ENCODE peak calls at places on chromosomes 11 and 22, in five cellular contexts. L is GM10248, G is thyroid gland, E is Calu3, H is type B pancreatic cell. P is an unnamed sample.

GRCh38 chr11:112498701-112499100 is 238.0 kb upstream of the PLET1 start:
- DNase-seq in H (no peak), E (no peak), G (no peak), L (no peak), P (no peak)

GRCh38 chr11:117345039-117345438 is 17.4 kb downstream of the CEP164 start:
- DNase-seq in L (no peak), G (no peak), H (no peak), E (no peak), P (no peak)

GRCh38 chr11:112247198-112247597 is 13.5 kb downstream of the PLET1 start:
- DNase-seq in E (no peak), G (no peak), H (no peak), L (no peak), P (no peak)

GRCh38 chr22:31753005-31753633 is 700 bp upstream of the DEPDC5 start:
- DNase-seq in H (peak), G (peak), L (peak), E (peak), P (peak)

GRCh38 chr11:65792456-65792855 is 5.6 kb downstream of the OVOL1 start:
- DNase-seq in G (no peak), H (no peak), E (peak), L (no peak), P (no peak)

GRCh38 chr22:45218974-45219373 is 21.7 kb downstream of the KIAA0930 start:
- DNase-seq in L (peak), E (no peak), H (no peak), G (no peak), P (peak)

GRCh38 chr11:33984682-33985389 is 66.7 kb upstream of the CAPRIN1 start:
- DNase-seq in E (no peak), L (no peak), G (no peak), H (no peak), P (no peak)

GRCh38 chr11:72724851-72725730 is 27.1 kb downstream of the ARAP1 start:
- DNase-seq in G (peak), L (peak), E (peak), H (peak), P (peak)

GRCh38 chr22:34004058-34004457 is 83.8 kb upstream of the LARGE1 start:
- DNase-seq in H (peak), G (no peak), L (no peak), E (no peak), P (no peak)

GRCh38 chr11:64742940-64743590 is 877 bp downstream of the RASGRP2 start:
- DNase-seq in L (peak), H (no peak), G (peak), E (peak), P (peak)

GRCh38 chr11:1231396-1232327 is 8.8 kb downstream of the MUC5B start:
- DNase-seq in H (no peak), G (no peak), L (no peak), E (no peak), P (peak)

GRCh38 chr11:111665779-111666178 is 63.5 kb downstream of the SIK2 start:
- DNase-seq in G (no peak), H (no peak), L (peak), E (no peak), P (peak)

GRCh38 chr11:116928845-116929244 is 91.4 kb upstream of the APOA1 start:
- DNase-seq in G (no peak), H (no peak), E (no peak), L (no peak), P (no peak)

GRCh38 chr22:30196141-30196866 is 50.3 kb downstream of the LIF start:
- DNase-seq in G (peak), L (peak), E (peak), H (no peak), P (peak)

GRCh38 chr11:3126207-3126865 is 38.8 kb downstream of the OSBPL5 start:
- DNase-seq in G (peak), E (no peak), L (no peak), H (no peak), P (no peak)

GRCh38 chr11:14232652-14233051 is 126.3 kb downstream of the RRAS2 start:
- DNase-seq in E (peak), L (no peak), G (no peak), H (no peak), P (no peak)

GRCh38 chr11:88357323-88358039 is 19.9 kb upstream of the CTSC start:
- DNase-seq in L (peak), E (no peak), G (no peak), H (no peak), P (peak)

GRCh38 chr22:41539146-41540005 is 4.9 kb downstream of the POLR3H start:
- DNase-seq in H (no peak), E (no peak), G (no peak), L (no peak), P (no peak)

GRCh38 chr11:122210378-122210995 is 94.5 kb upstream of the BLID start:
- DNase-seq in E (no peak), L (no peak), H (no peak), G (no peak), P (no peak)

GRCh38 chr11:69123593-69124545 is 31.9 kb upstream of the SMIM38 start:
- DNase-seq in G (no peak), H (no peak), L (no peak), E (peak), P (no peak)

GRCh38 chr22:46262449-46263207 is 515 bp downstream of the PKDREJ start:
- DNase-seq in E (no peak), H (no peak), L (no peak), G (peak), P (peak)

GRCh38 chr11:129652828-129653227 is 162.8 kb upstream of the TMEM45B start:
- DNase-seq in E (no peak), H (no peak), G (no peak), L (no peak), P (no peak)

GRCh38 chr11:96168623-96169022 is 174.4 kb downstream of the MAML2 start:
- DNase-seq in H (no peak), G (no peak), L (no peak), E (peak), P (no peak)

GRCh38 chr11:19200410-19201201 is 1.2 kb downstream of the CSRP3 start:
- DNase-seq in H (no peak), G (no peak), L (no peak), E (peak), P (no peak)

GRCh38 chr11:83044958-83045712 is 26.6 kb downstream of the RAB30 start:
- DNase-seq in G (no peak), H (no peak), L (peak), E (no peak), P (peak)

GRCh38 chr22:49962751-49963646 is 2.4 kb downstream of the PIM3 start:
- DNase-seq in G (peak), L (no peak), H (no peak), E (peak), P (no peak)

GRCh38 chr11:76371170-76371569 is 9.8 kb downstream of the THAP12 start:
- DNase-seq in L (peak), H (no peak), G (no peak), E (no peak), P (peak)

GRCh38 chr22:43895986-43896645 is 4.3 kb upstream of the PNPLA5 start:
- DNase-seq in E (no peak), G (no peak), L (no peak), H (no peak), P (no peak)

GRCh38 chr22:42179616-42180015 is 49.0 kb upstream of the CYP2D6 start:
- DNase-seq in L (no peak), E (no peak), H (no peak), G (no peak), P (no peak)

GRCh38 chr11:45924036-45924915 is 1.8 kb downstream of the LARGE2 start:
- DNase-seq in E (no peak), L (no peak), G (peak), H (no peak), P (peak)

DNA sequence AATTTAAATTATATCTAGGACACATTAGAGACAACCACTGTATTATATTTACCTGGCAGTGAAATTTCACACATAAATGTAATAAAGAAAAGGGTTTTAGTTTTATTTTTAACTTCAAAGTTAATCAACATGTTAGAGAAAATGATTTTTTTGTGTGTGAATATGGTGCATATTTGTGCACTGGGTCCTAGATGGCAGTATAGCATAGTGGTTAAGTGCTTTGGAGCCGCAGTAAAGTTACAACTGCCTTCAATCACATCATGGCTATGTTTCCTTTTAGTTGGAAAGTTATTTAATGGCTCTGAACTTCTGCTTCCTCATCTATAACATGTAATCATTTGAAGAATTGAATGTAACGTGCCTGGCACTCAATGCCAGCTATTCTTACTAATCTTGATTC is 108.9 kb upstream of the DDI1 start:
- DNase-seq in E (no peak), L (no peak), G (no peak), H (no peak), P (peak)
- TF ChIP-seq CTCF in E (no peak), L (peak), G (no peak), H (peak), P (peak)

GRCh38 chr22:36829370-36830002 is 12.7 kb upstream of the PVALB start:
- DNase-seq in G (peak), L (no peak), H (no peak), E (no peak), P (no peak)
- TF ChIP-seq CTCF in G (no peak), L (no peak), H (peak), E (no peak), P (no peak)

DNA sequence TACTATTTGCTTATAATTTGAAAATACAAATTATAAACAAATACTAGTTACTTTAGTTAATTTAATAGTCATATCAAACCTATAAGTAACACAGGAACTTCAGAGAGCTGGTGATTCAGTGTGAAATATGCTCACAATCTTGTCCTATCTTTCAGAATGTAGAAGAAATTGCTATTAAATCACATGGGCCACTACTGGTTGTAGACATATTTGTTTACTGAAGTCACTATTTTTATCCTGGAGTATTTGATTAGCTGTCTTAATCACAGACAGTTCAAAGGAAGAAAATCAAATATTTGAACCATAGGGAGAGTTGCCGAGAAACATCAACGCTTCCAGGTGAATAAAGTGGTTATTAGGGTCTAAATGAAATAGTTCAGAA is 187.6 kb upstream of the ANO3 start:
- DNase-seq in E (no peak), G (no peak), L (no peak), H (no peak), P (no peak)
- TF ChIP-seq CTCF in E (no peak), G (no peak), L (no peak), H (no peak), P (no peak)

GRCh38 chr11:59151761-59152160 is 9.1 kb downstream of the FAM111A start:
- DNase-seq in G (no peak), H (no peak), L (no peak), E (no peak), P (no peak)
- TF ChIP-seq CTCF in G (no peak), H (no peak), L (no peak), E (no peak), P (no peak)

GRCh38 chr11:128336203-128336602 is 251.2 kb downstream of the ETS1 start:
- DNase-seq in G (peak), E (no peak), L (no peak), H (peak), P (no peak)
- TF ChIP-seq CTCF in G (no peak), E (no peak), L (no peak), H (no peak), P (no peak)

DNA sequence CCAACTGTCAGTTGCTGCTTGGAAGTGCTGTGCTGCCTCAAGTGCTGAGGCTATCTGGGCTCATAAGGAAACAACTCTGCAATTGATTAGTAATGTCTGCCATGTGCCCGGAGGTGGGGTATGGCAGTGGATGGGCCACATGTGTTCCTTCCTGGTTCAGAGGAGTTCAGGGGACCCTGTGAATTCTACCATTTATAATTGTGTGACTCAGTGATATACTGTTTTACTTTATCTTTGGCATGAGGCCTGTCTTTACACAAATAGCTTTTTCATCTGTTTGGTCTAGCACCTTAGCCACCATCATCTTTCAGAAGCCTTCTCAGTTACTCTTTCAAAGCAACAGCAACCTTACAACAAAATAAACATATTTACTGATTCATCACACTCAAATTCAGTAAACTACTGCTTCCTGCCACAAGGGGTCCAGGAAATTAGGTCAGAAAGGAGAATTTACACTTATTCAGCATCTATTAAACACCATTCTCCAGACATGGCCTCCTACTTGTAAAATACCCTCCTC is 20.9 kb downstream of the DKK3 start:
- DNase-seq in E (peak), L (no peak), G (no peak), H (no peak), P (no peak)
- TF ChIP-seq CTCF in E (no peak), L (no peak), G (no peak), H (peak), P (no peak)

GRCh38 chr11:70796601-70797000 is 398.3 kb downstream of the CTTN start:
- DNase-seq in L (no peak), E (no peak), H (no peak), G (no peak), P (no peak)
- TF ChIP-seq CTCF in L (no peak), E (no peak), H (peak), G (no peak), P (no peak)

GRCh38 chr11:58626915-58627483 is 4.5 kb downstream of the CNTF start:
- DNase-seq in G (no peak), L (no peak), E (no peak), H (no peak), P (no peak)

GRCh38 chr11:58632510-58632909 is 10.0 kb downstream of the CNTF start:
- DNase-seq in G (peak), L (no peak), H (no peak), E (no peak), P (no peak)

GRCh38 chr11:58628446-58628845 is 6.0 kb downstream of the CNTF start:
- DNase-seq in L (no peak), E (no peak), H (no peak), G (peak), P (no peak)

GRCh38 chr11:58631378-58631777 is 8.9 kb downstream of the CNTF start:
- DNase-seq in L (no peak), H (no peak), E (no peak), G (no peak), P (no peak)

DNA sequence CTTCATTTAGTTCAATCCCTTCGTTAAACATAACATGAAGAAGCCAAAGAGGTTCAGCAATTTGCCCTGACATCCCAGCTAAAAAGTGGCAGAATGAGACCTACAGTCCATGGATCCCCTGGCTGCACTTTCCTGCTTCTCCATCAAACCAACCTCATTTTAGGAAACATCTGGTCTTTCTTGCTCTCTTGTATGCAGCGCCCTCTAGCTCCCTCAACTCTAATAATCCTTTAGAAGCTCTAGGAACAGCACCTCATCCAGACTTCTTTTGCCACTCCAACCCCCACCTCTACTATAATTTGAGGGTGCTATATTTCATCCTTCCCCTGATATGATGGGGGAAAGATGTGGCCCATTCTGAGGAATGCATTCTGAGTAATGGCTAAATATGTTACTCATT is 7.4 kb downstream of the CNTF start:
- DNase-seq in H (no peak), E (peak), L (peak), G (no peak), P (peak)
- TF ChIP-seq CTCF in H (peak), E (peak), L (peak), G (no peak), P (peak)

GRCh38 chr11:7270233-7270760 is 18.6 kb downstream of the SYT9 start:
- DNase-seq in G (no peak), E (no peak), L (no peak), H (no peak), P (no peak)
- TF ChIP-seq CTCF in G (no peak), E (no peak), L (no peak), H (no peak), P (no peak)

P was measured in GM20000.